ENCODE peak calls at places on chromosomes 6 and 20, in six cellular contexts. One of them, this sample, is unnamed.

GRCh38 chr6:157401734-157402338 is 20.8 kb downstream of the ZDHHC14 start:
- DNase-seq in T follicular helper cell: no peak
- DNase-seq in NCI-H446 treated with DMSO at 0.1 percent for 48 hours: no peak
- DNase-seq in upper lobe of right lung: no peak
- DNase-seq in T-helper 1 cell: no peak
- DNase-seq in body of pancreas: no peak
- DNase-seq in this sample: no peak

GRCh38 chr6:70353343-70353913 is 50.5 kb upstream of the COL9A1 start:
- DNase-seq in body of pancreas: no peak
- DNase-seq in T-helper 1 cell: no peak
- DNase-seq in upper lobe of right lung: no peak
- DNase-seq in T follicular helper cell: no peak
- DNase-seq in NCI-H446 treated with DMSO at 0.1 percent for 48 hours: no peak
- DNase-seq in this sample: no peak

GRCh38 chr6:87714093-87714809 is 12.2 kb upstream of the AKIRIN2 start:
- DNase-seq in body of pancreas: no peak
- DNase-seq in upper lobe of right lung: no peak
- DNase-seq in T follicular helper cell: no peak
- DNase-seq in T-helper 1 cell: no peak
- DNase-seq in NCI-H446 treated with DMSO at 0.1 percent for 48 hours: no peak
- DNase-seq in this sample: no peak

GRCh38 chr6:30508890-30509736 is 19.8 kb downstream of the HLA-E start:
- DNase-seq in NCI-H446 treated with DMSO at 0.1 percent for 48 hours: no peak
- DNase-seq in body of pancreas: no peak
- DNase-seq in T-helper 1 cell: no peak
- DNase-seq in T follicular helper cell: peak
- DNase-seq in upper lobe of right lung: no peak
- DNase-seq in this sample: no peak

GRCh38 chr20:37225146-37225545 is 36.5 kb downstream of the GHRH start:
- DNase-seq in NCI-H446 treated with DMSO at 0.1 percent for 48 hours: no peak
- DNase-seq in T follicular helper cell: no peak
- DNase-seq in T-helper 1 cell: no peak
- DNase-seq in upper lobe of right lung: no peak
- DNase-seq in body of pancreas: no peak
- DNase-seq in this sample: no peak

GRCh38 chr6:579339-579738 is 77.6 kb downstream of the HUS1B start:
- DNase-seq in T-helper 1 cell: no peak
- DNase-seq in body of pancreas: no peak
- DNase-seq in T follicular helper cell: no peak
- DNase-seq in upper lobe of right lung: no peak
- DNase-seq in NCI-H446 treated with DMSO at 0.1 percent for 48 hours: no peak
- DNase-seq in this sample: no peak

GRCh38 chr6:6091608-6092002 is 84.9 kb upstream of the NRN1 start:
- DNase-seq in body of pancreas: no peak
- DNase-seq in upper lobe of right lung: no peak
- DNase-seq in NCI-H446 treated with DMSO at 0.1 percent for 48 hours: no peak
- DNase-seq in T follicular helper cell: no peak
- DNase-seq in T-helper 1 cell: no peak
- DNase-seq in this sample: no peak

GRCh38 chr20:51346686-51347485 is 195.6 kb downstream of the NFATC2 start:
- DNase-seq in T-helper 1 cell: no peak
- DNase-seq in NCI-H446 treated with DMSO at 0.1 percent for 48 hours: no peak
- DNase-seq in upper lobe of right lung: no peak
- DNase-seq in body of pancreas: no peak
- DNase-seq in T follicular helper cell: no peak
- DNase-seq in this sample: peak

GRCh38 chr6:50936277-50936681 is 117.6 kb downstream of the TFAP2B start:
- DNase-seq in NCI-H446 treated with DMSO at 0.1 percent for 48 hours: no peak
- DNase-seq in T follicular helper cell: no peak
- DNase-seq in body of pancreas: no peak
- DNase-seq in T-helper 1 cell: no peak
- DNase-seq in upper lobe of right lung: no peak
- DNase-seq in this sample: no peak

GRCh38 chr6:28081486-28081751 is 1.1 kb downstream of the ZNF165 start:
- DNase-seq in T follicular helper cell: peak
- DNase-seq in T-helper 1 cell: peak
- DNase-seq in body of pancreas: no peak
- DNase-seq in NCI-H446 treated with DMSO at 0.1 percent for 48 hours: no peak
- DNase-seq in upper lobe of right lung: no peak
- DNase-seq in this sample: no peak

GRCh38 chr6:43856005-43856765 is 86.2 kb downstream of the VEGFA start:
- DNase-seq in T-helper 1 cell: no peak
- DNase-seq in T follicular helper cell: no peak
- DNase-seq in upper lobe of right lung: peak
- DNase-seq in body of pancreas: peak
- DNase-seq in NCI-H446 treated with DMSO at 0.1 percent for 48 hours: no peak
- DNase-seq in this sample: peak

GRCh38 chr6:19668710-19669109 is 168.5 kb upstream of the ID4 start:
- DNase-seq in upper lobe of right lung: no peak
- DNase-seq in NCI-H446 treated with DMSO at 0.1 percent for 48 hours: no peak
- DNase-seq in T follicular helper cell: no peak
- DNase-seq in body of pancreas: no peak
- DNase-seq in T-helper 1 cell: no peak
- DNase-seq in this sample: no peak

GRCh38 chr6:93992976-93993375 is 573.6 kb upstream of the EPHA7 start:
- DNase-seq in T follicular helper cell: no peak
- DNase-seq in body of pancreas: no peak
- DNase-seq in upper lobe of right lung: no peak
- DNase-seq in NCI-H446 treated with DMSO at 0.1 percent for 48 hours: no peak
- DNase-seq in T-helper 1 cell: no peak
- DNase-seq in this sample: no peak

GRCh38 chr20:59931511-59932312 is 1.7 kb downstream of the SYCP2 start:
- DNase-seq in T follicular helper cell: no peak
- DNase-seq in upper lobe of right lung: no peak
- DNase-seq in T-helper 1 cell: no peak
- DNase-seq in NCI-H446 treated with DMSO at 0.1 percent for 48 hours: no peak
- DNase-seq in body of pancreas: no peak
- DNase-seq in this sample: no peak

GRCh38 chr6:108736832-108737231 is 111.4 kb upstream of the ARMC2 start:
- DNase-seq in upper lobe of right lung: no peak
- DNase-seq in T follicular helper cell: no peak
- DNase-seq in T-helper 1 cell: no peak
- DNase-seq in NCI-H446 treated with DMSO at 0.1 percent for 48 hours: no peak
- DNase-seq in body of pancreas: peak
- DNase-seq in this sample: peak

GRCh38 chr6:116564921-116565872 is 6.1 kb upstream of the RWDD1 start:
- DNase-seq in T follicular helper cell: no peak
- DNase-seq in upper lobe of right lung: peak
- DNase-seq in body of pancreas: peak
- DNase-seq in T-helper 1 cell: peak
- DNase-seq in NCI-H446 treated with DMSO at 0.1 percent for 48 hours: no peak
- DNase-seq in this sample: no peak

GRCh38 chr20:36175016-36175415 is 20.5 kb downstream of the EPB41L1 start:
- DNase-seq in T follicular helper cell: no peak
- DNase-seq in body of pancreas: no peak
- DNase-seq in upper lobe of right lung: no peak
- DNase-seq in NCI-H446 treated with DMSO at 0.1 percent for 48 hours: peak
- DNase-seq in T-helper 1 cell: no peak
- DNase-seq in this sample: no peak

GRCh38 chr6:40947876-40948514 is 91.0 kb downstream of the UNC5CL start:
- DNase-seq in upper lobe of right lung: no peak
- DNase-seq in T follicular helper cell: no peak
- DNase-seq in NCI-H446 treated with DMSO at 0.1 percent for 48 hours: no peak
- DNase-seq in T-helper 1 cell: no peak
- DNase-seq in body of pancreas: no peak
- DNase-seq in this sample: no peak

GRCh38 chr6:37155394-37156312 is 14.3 kb upstream of the PIM1 start:
- DNase-seq in NCI-H446 treated with DMSO at 0.1 percent for 48 hours: no peak
- DNase-seq in T follicular helper cell: no peak
- DNase-seq in T-helper 1 cell: no peak
- DNase-seq in upper lobe of right lung: no peak
- DNase-seq in body of pancreas: no peak
- DNase-seq in this sample: no peak

GRCh38 chr20:34120213-34120612 is 8.2 kb upstream of the EIF2S2 start:
- DNase-seq in NCI-H446 treated with DMSO at 0.1 percent for 48 hours: no peak
- DNase-seq in upper lobe of right lung: no peak
- DNase-seq in T follicular helper cell: no peak
- DNase-seq in T-helper 1 cell: no peak
- DNase-seq in body of pancreas: no peak
- DNase-seq in this sample: no peak

GRCh38 chr6:152295920-152296319 is 341.2 kb downstream of the SYNE1 start:
- DNase-seq in T follicular helper cell: no peak
- DNase-seq in NCI-H446 treated with DMSO at 0.1 percent for 48 hours: no peak
- DNase-seq in upper lobe of right lung: no peak
- DNase-seq in T-helper 1 cell: no peak
- DNase-seq in body of pancreas: no peak
- DNase-seq in this sample: no peak

GRCh38 chr20:50534567-50534966 is 24.4 kb downstream of the PTPN1 start:
- DNase-seq in T follicular helper cell: no peak
- DNase-seq in T-helper 1 cell: no peak
- DNase-seq in body of pancreas: no peak
- DNase-seq in NCI-H446 treated with DMSO at 0.1 percent for 48 hours: no peak
- DNase-seq in upper lobe of right lung: no peak
- DNase-seq in this sample: no peak

GRCh38 chr6:333379-334002 is 41.2 kb downstream of the DUSP22 start:
- DNase-seq in body of pancreas: no peak
- DNase-seq in NCI-H446 treated with DMSO at 0.1 percent for 48 hours: no peak
- DNase-seq in T-helper 1 cell: no peak
- DNase-seq in T follicular helper cell: no peak
- DNase-seq in upper lobe of right lung: peak
- DNase-seq in this sample: no peak

GRCh38 chr6:141724731-141725130 is 408.0 kb upstream of the GJE1 start:
- DNase-seq in upper lobe of right lung: no peak
- DNase-seq in NCI-H446 treated with DMSO at 0.1 percent for 48 hours: no peak
- DNase-seq in T-helper 1 cell: no peak
- DNase-seq in T follicular helper cell: no peak
- DNase-seq in body of pancreas: no peak
- DNase-seq in this sample: no peak

GRCh38 chr20:40797425-40797824 is 108.4 kb upstream of the MAFB start:
- DNase-seq in NCI-H446 treated with DMSO at 0.1 percent for 48 hours: peak
- DNase-seq in T-helper 1 cell: no peak
- DNase-seq in T follicular helper cell: no peak
- DNase-seq in body of pancreas: no peak
- DNase-seq in upper lobe of right lung: no peak
- DNase-seq in this sample: peak

GRCh38 chr6:75124085-75124484 is 81.8 kb downstream of the COL12A1 start:
- DNase-seq in T-helper 1 cell: no peak
- DNase-seq in NCI-H446 treated with DMSO at 0.1 percent for 48 hours: no peak
- DNase-seq in upper lobe of right lung: no peak
- DNase-seq in T follicular helper cell: no peak
- DNase-seq in body of pancreas: no peak
- DNase-seq in this sample: no peak

GRCh38 chr6:139164001-139164400 is 29.1 kb downstream of the HECA start:
- DNase-seq in body of pancreas: no peak
- DNase-seq in T-helper 1 cell: no peak
- DNase-seq in upper lobe of right lung: no peak
- DNase-seq in T follicular helper cell: no peak
- DNase-seq in NCI-H446 treated with DMSO at 0.1 percent for 48 hours: no peak
- DNase-seq in this sample: no peak

GRCh38 chr20:36653456-36653855 is 7.5 kb upstream of the SLA2 start:
- DNase-seq in T follicular helper cell: no peak
- DNase-seq in upper lobe of right lung: peak
- DNase-seq in body of pancreas: no peak
- DNase-seq in NCI-H446 treated with DMSO at 0.1 percent for 48 hours: no peak
- DNase-seq in T-helper 1 cell: no peak
- DNase-seq in this sample: no peak

GRCh38 chr6:70527071-70527737 is 39.5 kb upstream of the SDHAF4 start:
- DNase-seq in T-helper 1 cell: no peak
- DNase-seq in NCI-H446 treated with DMSO at 0.1 percent for 48 hours: no peak
- DNase-seq in upper lobe of right lung: no peak
- DNase-seq in body of pancreas: no peak
- DNase-seq in T follicular helper cell: no peak
- DNase-seq in this sample: no peak